ENCODE peak calls at places on chromosomes 6 and 20, in seven cellular contexts. One of them, this sample, is unnamed.

GRCh38 chr6:374956-375355 is 16.6 kb upstream of the IRF4 start:
- DNase-seq in neural progenitor cell: no peak
- DNase-seq in OCI-LY7: no peak
- DNase-seq in MM.1S: no peak
- DNase-seq in PC-3: no peak
- DNase-seq in GM23248: no peak
- DNase-seq in hepatocyte: no peak
- DNase-seq in this sample: no peak

GRCh38 chr20:24425523-24425922 is 43.9 kb upstream of the SYNDIG1 start:
- DNase-seq in neural progenitor cell: no peak
- DNase-seq in OCI-LY7: no peak
- DNase-seq in MM.1S: no peak
- DNase-seq in PC-3: no peak
- DNase-seq in GM23248: no peak
- DNase-seq in hepatocyte: no peak
- DNase-seq in this sample: peak

GRCh38 chr6:150291968-150292710 is 76.7 kb upstream of the IYD start:
- DNase-seq in neural progenitor cell: no peak
- DNase-seq in OCI-LY7: no peak
- DNase-seq in MM.1S: no peak
- DNase-seq in PC-3: peak
- DNase-seq in GM23248: no peak
- DNase-seq in hepatocyte: no peak
- DNase-seq in this sample: no peak

GRCh38 chr20:4076033-4076432 is 60.7 kb upstream of the RNF24 start:
- DNase-seq in neural progenitor cell: no peak
- DNase-seq in OCI-LY7: no peak
- DNase-seq in MM.1S: no peak
- DNase-seq in PC-3: no peak
- DNase-seq in GM23248: peak
- DNase-seq in hepatocyte: no peak
- DNase-seq in this sample: no peak

GRCh38 chr6:155177369-155177961 is 86.3 kb upstream of the CLDN20 start:
- DNase-seq in neural progenitor cell: peak
- DNase-seq in OCI-LY7: peak
- DNase-seq in MM.1S: peak
- DNase-seq in PC-3: peak
- DNase-seq in GM23248: peak
- DNase-seq in hepatocyte: peak
- DNase-seq in this sample: peak

GRCh38 chr20:53677447-53678314 is 84.0 kb upstream of the ZNF217 start:
- DNase-seq in neural progenitor cell: peak
- DNase-seq in OCI-LY7: no peak
- DNase-seq in MM.1S: no peak
- DNase-seq in PC-3: no peak
- DNase-seq in GM23248: peak
- DNase-seq in hepatocyte: peak
- DNase-seq in this sample: peak

GRCh38 chr6:111573118-111573883 is 32.4 kb downstream of the TRAF3IP2 start:
- DNase-seq in neural progenitor cell: peak
- DNase-seq in OCI-LY7: no peak
- DNase-seq in MM.1S: no peak
- DNase-seq in PC-3: peak
- DNase-seq in GM23248: peak
- DNase-seq in hepatocyte: peak
- DNase-seq in this sample: no peak

GRCh38 chr6:168923171-168923570 is 330.5 kb downstream of the THBS2 start:
- DNase-seq in neural progenitor cell: no peak
- DNase-seq in OCI-LY7: no peak
- DNase-seq in MM.1S: no peak
- DNase-seq in PC-3: no peak
- DNase-seq in GM23248: no peak
- DNase-seq in hepatocyte: no peak
- DNase-seq in this sample: no peak

GRCh38 chr6:79946242-79946641 is 1.1 kb downstream of the ELOVL4 start:
- DNase-seq in neural progenitor cell: peak
- DNase-seq in OCI-LY7: peak
- DNase-seq in MM.1S: peak
- DNase-seq in PC-3: peak
- DNase-seq in GM23248: peak
- DNase-seq in hepatocyte: peak
- DNase-seq in this sample: peak

GRCh38 chr6:31076611-31077010 is 35.8 kb downstream of the C6orf15 start:
- DNase-seq in neural progenitor cell: no peak
- DNase-seq in OCI-LY7: no peak
- DNase-seq in MM.1S: no peak
- DNase-seq in PC-3: no peak
- DNase-seq in GM23248: no peak
- DNase-seq in hepatocyte: no peak
- DNase-seq in this sample: no peak

GRCh38 chr6:165864925-165865324 is 201.9 kb upstream of the PDE10A start:
- DNase-seq in neural progenitor cell: no peak
- DNase-seq in OCI-LY7: no peak
- DNase-seq in MM.1S: no peak
- DNase-seq in PC-3: no peak
- DNase-seq in GM23248: no peak
- DNase-seq in hepatocyte: no peak
- DNase-seq in this sample: no peak

GRCh38 chr20:23049201-23049932 is at the start of gene THBD:
- DNase-seq in neural progenitor cell: peak
- DNase-seq in OCI-LY7: no peak
- DNase-seq in MM.1S: no peak
- DNase-seq in PC-3: peak
- DNase-seq in GM23248: peak
- DNase-seq in hepatocyte: peak
- DNase-seq in this sample: peak

GRCh38 chr6:169404828-169405227 is 151.2 kb upstream of the THBS2 start:
- DNase-seq in neural progenitor cell: no peak
- DNase-seq in OCI-LY7: no peak
- DNase-seq in MM.1S: no peak
- DNase-seq in PC-3: no peak
- DNase-seq in GM23248: no peak
- DNase-seq in hepatocyte: no peak
- DNase-seq in this sample: no peak

GRCh38 chr6:127397729-127398609 is 54.6 kb upstream of the ECHDC1 start:
- DNase-seq in neural progenitor cell: no peak
- DNase-seq in OCI-LY7: no peak
- DNase-seq in MM.1S: no peak
- DNase-seq in PC-3: no peak
- DNase-seq in GM23248: no peak
- DNase-seq in hepatocyte: no peak
- DNase-seq in this sample: no peak

GRCh38 chr6:107458687-107459282 is 579 bp downstream of the PDSS2 start:
- DNase-seq in neural progenitor cell: no peak
- DNase-seq in OCI-LY7: peak
- DNase-seq in MM.1S: peak
- DNase-seq in PC-3: peak
- DNase-seq in GM23248: peak
- DNase-seq in hepatocyte: peak
- DNase-seq in this sample: peak
- TF ChIP-seq EZH2phosphoT487 in neural progenitor cell: no peak
- TF ChIP-seq EZH2phosphoT487 in OCI-LY7: no peak
- TF ChIP-seq EZH2phosphoT487 in MM.1S: no peak
- TF ChIP-seq EZH2phosphoT487 in PC-3: no peak
- TF ChIP-seq EZH2phosphoT487 in GM23248: no peak
- TF ChIP-seq EZH2phosphoT487 in hepatocyte: no peak
- TF ChIP-seq EZH2phosphoT487 in this sample: no peak

GRCh38 chr6:6678185-6678671 is 89.7 kb downstream of the LY86 start:
- DNase-seq in neural progenitor cell: no peak
- DNase-seq in OCI-LY7: no peak
- DNase-seq in MM.1S: no peak
- DNase-seq in PC-3: peak
- DNase-seq in GM23248: peak
- DNase-seq in hepatocyte: peak
- DNase-seq in this sample: no peak

GRCh38 chr6:6678811-6679210 is 90.3 kb downstream of the LY86 start:
- DNase-seq in neural progenitor cell: peak
- DNase-seq in OCI-LY7: no peak
- DNase-seq in MM.1S: no peak
- DNase-seq in PC-3: no peak
- DNase-seq in GM23248: no peak
- DNase-seq in hepatocyte: no peak
- DNase-seq in this sample: no peak

GRCh38 chr6:6676910-6677441 is 88.5 kb downstream of the LY86 start:
- DNase-seq in neural progenitor cell: peak
- DNase-seq in OCI-LY7: peak
- DNase-seq in MM.1S: peak
- DNase-seq in PC-3: peak
- DNase-seq in GM23248: peak
- DNase-seq in hepatocyte: peak
- DNase-seq in this sample: peak

GRCh38 chr6:6679633-6680032 is 91.1 kb downstream of the LY86 start:
- DNase-seq in neural progenitor cell: no peak
- DNase-seq in OCI-LY7: no peak
- DNase-seq in MM.1S: no peak
- DNase-seq in PC-3: no peak
- DNase-seq in GM23248: no peak
- DNase-seq in hepatocyte: no peak
- DNase-seq in this sample: no peak

GRCh38 chr6:6674872-6675271 is 86.4 kb downstream of the LY86 start:
- DNase-seq in neural progenitor cell: peak
- DNase-seq in OCI-LY7: peak
- DNase-seq in MM.1S: no peak
- DNase-seq in PC-3: peak
- DNase-seq in GM23248: peak
- DNase-seq in hepatocyte: no peak
- DNase-seq in this sample: peak
- TF ChIP-seq EZH2phosphoT487 in neural progenitor cell: no peak
- TF ChIP-seq EZH2phosphoT487 in OCI-LY7: no peak
- TF ChIP-seq EZH2phosphoT487 in MM.1S: no peak
- TF ChIP-seq EZH2phosphoT487 in PC-3: no peak
- TF ChIP-seq EZH2phosphoT487 in GM23248: no peak
- TF ChIP-seq EZH2phosphoT487 in hepatocyte: no peak
- TF ChIP-seq EZH2phosphoT487 in this sample: no peak

GRCh38 chr6:140845666-140846065 is 1287.1 kb upstream of the GJE1 start:
- DNase-seq in neural progenitor cell: no peak
- DNase-seq in OCI-LY7: no peak
- DNase-seq in MM.1S: no peak
- DNase-seq in PC-3: no peak
- DNase-seq in GM23248: no peak
- DNase-seq in hepatocyte: no peak
- DNase-seq in this sample: no peak

GRCh38 chr6:140850438-140850837 is 1282.3 kb upstream of the GJE1 start:
- DNase-seq in neural progenitor cell: no peak
- DNase-seq in OCI-LY7: no peak
- DNase-seq in MM.1S: no peak
- DNase-seq in PC-3: peak
- DNase-seq in GM23248: peak
- DNase-seq in hepatocyte: no peak
- DNase-seq in this sample: no peak

GRCh38 chr6:140849441-140849840 is 1283.3 kb upstream of the GJE1 start:
- DNase-seq in neural progenitor cell: no peak
- DNase-seq in OCI-LY7: no peak
- DNase-seq in MM.1S: no peak
- DNase-seq in PC-3: no peak
- DNase-seq in GM23248: no peak
- DNase-seq in hepatocyte: no peak
- DNase-seq in this sample: no peak

DNA sequence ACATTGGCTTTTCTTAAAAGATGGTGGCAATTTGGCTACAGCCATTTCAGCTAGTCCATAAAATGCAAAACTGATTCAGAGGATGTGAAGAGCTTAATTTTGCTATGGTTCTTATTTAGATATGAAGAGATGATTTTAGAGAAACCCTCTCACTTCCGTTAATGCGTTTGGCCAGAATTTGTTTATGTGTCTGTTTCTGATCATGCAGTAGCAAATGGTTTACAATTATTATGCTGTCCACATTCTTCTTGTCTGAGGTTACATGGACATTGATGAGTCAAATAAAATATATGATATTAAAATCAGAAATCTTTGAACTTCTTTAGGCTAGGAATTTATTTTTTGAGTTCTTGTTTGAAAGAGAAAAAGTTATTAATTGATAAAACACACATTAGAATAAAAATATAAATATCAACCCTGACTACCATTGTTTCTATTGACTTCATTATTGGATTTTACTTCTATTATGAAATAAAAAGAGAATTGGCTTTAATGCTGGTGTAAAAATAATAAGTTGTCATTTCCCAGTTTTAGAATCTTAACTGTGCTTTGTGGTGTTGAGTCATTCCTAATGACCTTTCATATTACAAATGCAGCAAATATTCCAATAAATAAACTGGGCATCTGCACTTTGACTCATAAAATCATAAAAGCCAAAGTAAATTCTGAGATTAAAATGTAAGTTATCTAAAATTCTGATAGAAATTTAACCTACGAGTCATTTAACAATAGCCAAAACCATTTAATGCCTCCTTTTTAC is 1286.0 kb upstream of the GJE1 start:
- DNase-seq in neural progenitor cell: no peak
- DNase-seq in OCI-LY7: no peak
- DNase-seq in MM.1S: no peak
- DNase-seq in PC-3: peak
- DNase-seq in GM23248: peak
- DNase-seq in hepatocyte: no peak
- DNase-seq in this sample: no peak
- TF ChIP-seq EZH2phosphoT487 in neural progenitor cell: no peak
- TF ChIP-seq EZH2phosphoT487 in OCI-LY7: no peak
- TF ChIP-seq EZH2phosphoT487 in MM.1S: no peak
- TF ChIP-seq EZH2phosphoT487 in PC-3: no peak
- TF ChIP-seq EZH2phosphoT487 in GM23248: peak
- TF ChIP-seq EZH2phosphoT487 in hepatocyte: no peak
- TF ChIP-seq EZH2phosphoT487 in this sample: no peak

GRCh38 chr20:20456736-20457135 is 88.8 kb downstream of the INSM1 start:
- DNase-seq in neural progenitor cell: no peak
- DNase-seq in OCI-LY7: no peak
- DNase-seq in MM.1S: no peak
- DNase-seq in PC-3: no peak
- DNase-seq in GM23248: no peak
- DNase-seq in hepatocyte: no peak
- DNase-seq in this sample: no peak

GRCh38 chr20:20452254-20452676 is 84.4 kb downstream of the INSM1 start:
- DNase-seq in neural progenitor cell: peak
- DNase-seq in OCI-LY7: no peak
- DNase-seq in MM.1S: no peak
- DNase-seq in PC-3: peak
- DNase-seq in GM23248: peak
- DNase-seq in hepatocyte: peak
- DNase-seq in this sample: peak

GRCh38 chr20:20454850-20455627 is 87.1 kb downstream of the INSM1 start:
- DNase-seq in neural progenitor cell: no peak
- DNase-seq in OCI-LY7: no peak
- DNase-seq in MM.1S: no peak
- DNase-seq in PC-3: no peak
- DNase-seq in GM23248: no peak
- DNase-seq in hepatocyte: no peak
- DNase-seq in this sample: no peak

GRCh38 chr20:20455945-20456344 is 88.0 kb downstream of the INSM1 start:
- DNase-seq in neural progenitor cell: no peak
- DNase-seq in OCI-LY7: no peak
- DNase-seq in MM.1S: no peak
- DNase-seq in PC-3: no peak
- DNase-seq in GM23248: no peak
- DNase-seq in hepatocyte: no peak
- DNase-seq in this sample: no peak

DNA sequence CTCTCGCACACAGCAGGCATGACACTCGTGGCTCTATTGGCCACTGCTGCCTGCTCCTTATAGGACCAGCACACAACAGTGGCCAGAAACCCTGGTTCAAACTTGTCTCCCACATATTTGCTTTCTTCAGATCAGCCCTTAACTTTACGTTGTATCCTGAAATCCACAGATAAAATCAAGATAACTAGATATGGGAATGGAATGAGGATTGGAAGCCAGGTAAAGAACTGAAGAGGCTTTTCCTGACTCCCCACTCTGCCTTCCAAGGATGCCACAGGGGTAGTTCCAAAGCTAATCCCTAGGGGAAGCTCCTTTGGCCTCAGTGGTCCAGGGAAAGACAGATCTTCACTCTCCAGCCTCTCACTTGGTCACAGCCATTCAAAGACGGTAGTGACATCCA is 86.5 kb downstream of the INSM1 start:
- DNase-seq in neural progenitor cell: no peak
- DNase-seq in OCI-LY7: no peak
- DNase-seq in MM.1S: no peak
- DNase-seq in PC-3: no peak
- DNase-seq in GM23248: no peak
- DNase-seq in hepatocyte: no peak
- DNase-seq in this sample: no peak
- TF ChIP-seq EZH2phosphoT487 in neural progenitor cell: no peak
- TF ChIP-seq EZH2phosphoT487 in OCI-LY7: no peak
- TF ChIP-seq EZH2phosphoT487 in MM.1S: no peak
- TF ChIP-seq EZH2phosphoT487 in PC-3: no peak
- TF ChIP-seq EZH2phosphoT487 in GM23248: no peak
- TF ChIP-seq EZH2phosphoT487 in hepatocyte: no peak
- TF ChIP-seq EZH2phosphoT487 in this sample: no peak